ENCODE peak calls at places on chromosomes 13 and 19, in seven cellular contexts. U is neural progenitor cell; Z is right lobe of liver; G is CD8-positive, alpha-beta T cell; I is ovary; N is transverse colon; P is H1. M is an unnamed sample.
A peak's percentile ranks its signal among the peaks of the same experiment; 100 is the strongest.

GRCh38 chr19:30376826-30377425 is 4.7 kb downstream of the ZNF536 start:
- DNase-seq in U (no peak), Z (peak; percentile 39), G (no peak), I (no peak), N (no peak), P (no peak), M (no peak)

GRCh38 chr19:5600797-5601196 is 21.8 kb downstream of the SAFB2 start:
- DNase-seq in U (no peak), Z (no peak), G (no peak), I (no peak), N (no peak), P (no peak), M (no peak)

GRCh38 chr13:45314822-45315221 is 26.2 kb downstream of the TPT1 start:
- DNase-seq in U (no peak), Z (no peak), G (no peak), I (no peak), N (no peak), P (no peak), M (no peak)

GRCh38 chr19:5308471-5309437 is 31.9 kb downstream of the PTPRS start:
- DNase-seq in U (no peak), Z (no peak), G (no peak), I (peak; percentile 89), N (peak; percentile 62), P (no peak), M (peak; percentile 89)

GRCh38 chr13:75299913-75300862 is 181.8 kb downstream of the TBC1D4 start:
- DNase-seq in U (no peak), Z (no peak), G (no peak), I (no peak), N (no peak), P (no peak), M (no peak)

GRCh38 chr19:46975918-46976782 is 43.5 kb upstream of the NPAS1 start:
- DNase-seq in U (peak; percentile 84), Z (peak; percentile 94), G (no peak), I (peak; percentile 92), N (peak; percentile 76), P (peak; percentile 62), M (peak; percentile 88)

GRCh38 chr13:56110751-56111150 is 1030.0 kb upstream of the PRR20A start:
- DNase-seq in U (no peak), Z (no peak), G (no peak), I (no peak), N (no peak), P (no peak), M (no peak)

GRCh38 chr13:113225515-113225914 is 16.1 kb downstream of the CUL4A start:
- DNase-seq in U (no peak), Z (no peak), G (no peak), I (no peak), N (no peak), P (no peak), M (no peak)

GRCh38 chr19:30459859-30460258 is 87.7 kb downstream of the ZNF536 start:
- DNase-seq in U (no peak), Z (no peak), G (no peak), I (no peak), N (no peak), P (no peak), M (no peak)

GRCh38 chr19:315811-316210 is 24.6 kb upstream of the PLPP2 start:
- DNase-seq in U (no peak), Z (no peak), G (no peak), I (no peak), N (no peak), P (no peak), M (no peak)

DNA sequence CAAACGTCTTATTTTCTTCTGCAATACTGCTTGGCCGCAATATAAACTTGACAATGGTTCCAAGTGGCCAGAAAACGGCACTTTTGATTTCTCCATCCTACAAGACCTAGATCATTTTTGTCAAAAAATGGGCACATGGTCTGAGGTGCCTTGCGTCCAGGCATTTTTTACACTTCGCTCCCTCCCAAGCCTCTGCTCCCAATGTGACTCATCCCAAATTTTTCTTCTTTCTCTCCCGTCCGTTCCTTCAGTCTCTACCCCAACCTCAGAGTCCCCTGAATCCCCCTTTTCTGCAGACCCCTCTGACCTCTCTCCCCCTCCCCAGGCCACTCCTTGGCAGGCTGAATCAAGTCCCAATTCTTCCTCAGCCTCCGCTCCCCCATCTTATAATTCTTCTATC is 14.3 kb upstream of the OR10H1 start:
- DNase-seq in U (no peak), Z (no peak), G (no peak), I (no peak), N (no peak), P (no peak), M (no peak)
- H3K4me3 ChIP-seq in U (no peak overlapping the region), Z (no peak overlapping the region), G (no peak overlapping the region), I (no peak overlapping the region), N (no peak overlapping the region), P (no peak overlapping the region), M (no peak overlapping the region)

DNA sequence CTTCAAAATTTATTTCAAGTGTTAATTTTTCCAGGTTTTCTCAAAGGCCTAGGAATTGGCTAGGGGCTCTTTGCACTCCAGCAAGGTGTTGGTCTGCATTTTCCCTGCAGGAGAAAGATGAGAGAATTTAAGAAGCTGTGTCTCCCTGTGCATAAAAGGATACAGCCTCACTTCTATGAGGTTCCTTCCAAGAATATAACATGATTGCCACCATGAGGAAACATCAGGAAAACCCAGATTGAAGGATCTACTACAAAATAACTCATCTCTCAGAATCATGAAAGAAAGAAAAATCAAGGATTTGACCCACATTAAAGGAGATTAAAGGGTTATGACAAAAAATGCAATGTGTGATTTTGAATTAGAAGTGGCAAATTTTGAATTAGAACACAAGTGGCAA is 69.9 kb downstream of the RUBCNL start:
- DNase-seq in U (no peak), Z (no peak), G (no peak), I (no peak), N (no peak), P (no peak), M (no peak)
- TF ChIP-seq CTCF in U (no peak), Z (peak; percentile 4), G (no peak), I (no peak), N (no peak), P (no peak), M (no peak)

GRCh38 chr19:11168568-11168967 is 13.0 kb upstream of the SPC24 start:
- DNase-seq in U (no peak), Z (no peak), G (no peak), I (no peak), N (no peak), P (no peak), M (no peak)

GRCh38 chr19:11164879-11165406 is 9.4 kb upstream of the SPC24 start:
- DNase-seq in U (no peak), Z (peak; percentile 71), G (no peak), I (peak; percentile 81), N (peak; percentile 70), P (no peak), M (peak; percentile 36)

GRCh38 chr19:11164278-11164677 is 8.7 kb upstream of the SPC24 start:
- DNase-seq in U (no peak), Z (no peak), G (no peak), I (no peak), N (no peak), P (no peak), M (no peak)

GRCh38 chr19:11166281-11167142 is 10.9 kb upstream of the SPC24 start:
- DNase-seq in U (no peak), Z (no peak), G (no peak), I (no peak), N (no peak), P (no peak), M (no peak)

GRCh38 chr19:11165486-11166030 is 10.0 kb upstream of the SPC24 start:
- DNase-seq in U (no peak), Z (no peak), G (no peak), I (no peak), N (no peak), P (no peak), M (no peak)
- H3K27ac ChIP-seq in U (no peak overlapping the region), Z (peak overlapping the region; percentile 26), G (no peak overlapping the region), I (peak overlapping the region; percentile 85), N (peak overlapping the region; percentile 87), P (no peak overlapping the region), M (no peak overlapping the region)

GRCh38 chr13:74290324-74290773 is 156.1 kb upstream of the KLF12 start:
- DNase-seq in U (peak; percentile 52), Z (peak; percentile 44), G (peak; percentile 4), I (peak; percentile 22), N (peak; percentile 9), P (no peak), M (no peak)

GRCh38 chr13:74287672-74288169 is 153.5 kb upstream of the KLF12 start:
- DNase-seq in U (peak; percentile 94), Z (peak; percentile 98), G (peak; percentile 76), I (peak; percentile 86), N (peak; percentile 85), P (peak; percentile 49), M (peak; percentile 73)

GRCh38 chr13:74289861-74290260 is 155.7 kb upstream of the KLF12 start:
- DNase-seq in U (no peak), Z (no peak), G (no peak), I (no peak), N (no peak), P (no peak), M (no peak)

GRCh38 chr13:74289130-74289529 is 154.9 kb upstream of the KLF12 start:
- DNase-seq in U (no peak), Z (no peak), G (no peak), I (no peak), N (no peak), P (no peak), M (no peak)

DNA sequence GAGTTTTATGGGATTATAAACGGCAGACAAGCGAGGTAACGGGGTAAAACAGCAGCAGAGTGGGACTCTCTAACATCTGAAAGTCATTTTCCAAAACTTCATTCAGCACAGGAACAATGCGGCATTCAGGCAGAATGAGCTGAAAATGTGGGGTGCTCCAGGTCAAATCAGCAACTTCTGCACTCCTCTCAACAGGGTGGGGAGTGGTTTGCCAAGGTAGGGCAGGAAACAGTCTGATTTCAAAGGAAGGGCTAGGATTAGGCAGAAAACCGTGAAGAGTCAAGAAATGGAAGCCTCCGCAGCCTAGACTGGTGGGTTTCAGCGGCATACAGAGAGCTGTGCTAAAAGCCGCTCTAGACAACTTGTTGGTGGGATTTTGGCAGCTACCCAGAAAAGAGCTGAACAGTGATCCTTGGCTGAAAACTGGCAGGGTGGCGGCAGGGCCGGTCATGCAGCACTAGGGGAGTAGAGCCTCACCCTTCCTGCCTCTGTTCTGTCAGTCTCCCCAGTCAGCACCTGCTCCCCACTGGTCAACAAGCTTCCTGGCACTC is 154.2 kb upstream of the KLF12 start:
- DNase-seq in U (peak; percentile 13), Z (peak; percentile 65), G (no peak), I (peak; percentile 23), N (peak; percentile 49), P (peak; percentile 47), M (no peak)
- H3K4me3 ChIP-seq in U (peak overlapping the region; percentile 25), Z (peak overlapping the region; percentile 51), G (peak overlapping the region; percentile 17), I (no peak overlapping the region), N (no peak overlapping the region), P (no peak overlapping the region), M (no peak overlapping the region)

GRCh38 chr13:37270206-37271001 is 164.9 kb upstream of the CSNK1A1L start:
- DNase-seq in U (no peak), Z (no peak), G (no peak), I (no peak), N (no peak), P (no peak), M (no peak)
- TF ChIP-seq CTCF in U (peak; percentile 30), Z (no peak), G (no peak), I (no peak), N (no peak), P (peak; percentile 35), M (no peak)

M was measured in pancreas.